ENCODE peak calls at places on chromosomes 1 and 21, in seven cellular contexts. B is EL; F is Jurkat, Clone E6-1; I is pancreas; U is activated CD4-positive, alpha-beta memory T cell treated with anti-CD3 and anti-CD28 coated beads, Interleukin-2, amount 10 ng/mL, durations not matched to agents 7 days and 5 days; G is RWPE2; A is stimulated activated CD4-positive, alpha-beta T cell treated with anti-CD3 and anti-CD28 coated beads, Interleukin-4, amount 100 ng/mL, for 24 hours. J is an unnamed sample.

GRCh38 chr1:183070923-183071618 is 47.9 kb downstream of the LAMC1 start:
- DNase-seq in G (no peak), F (peak), A (no peak), I (no peak), B (peak), U (no peak), J (no peak)

GRCh38 chr1:42700006-42700405 is 17.8 kb downstream of the YBX1 start:
- DNase-seq in U (no peak), G (no peak), F (no peak), B (no peak), I (no peak), A (no peak), J (no peak)

GRCh38 chr1:3023994-3024393 is 2.7 kb downstream of the ACTRT2 start:
- DNase-seq in G (no peak), I (no peak), F (no peak), U (no peak), A (no peak), B (no peak), J (no peak)

GRCh38 chr21:44484498-44485253 is 29.4 kb downstream of the LRRC3 start:
- DNase-seq in F (no peak), B (no peak), U (no peak), G (no peak), I (no peak), A (no peak), J (no peak)

GRCh38 chr1:182279724-182280506 is 111.7 kb downstream of the GLUL start:
- DNase-seq in I (no peak), U (no peak), B (no peak), F (no peak), A (no peak), G (no peak), J (peak)

GRCh38 chr1:202597090-202597761 is 113.0 kb downstream of the SYT2 start:
- DNase-seq in U (no peak), F (no peak), I (no peak), G (no peak), B (no peak), A (no peak), J (no peak)

GRCh38 chr1:8284167-8284566 is 33.7 kb upstream of the SLC45A1 start:
- DNase-seq in A (no peak), B (peak), I (no peak), U (no peak), G (no peak), F (no peak), J (no peak)

GRCh38 chr1:224042557-224043118 is 71.3 kb upstream of the FBXO28 start:
- DNase-seq in U (no peak), B (no peak), I (no peak), G (no peak), A (no peak), F (no peak), J (no peak)

GRCh38 chr1:10065344-10065685 is 32.6 kb downstream of the UBE4B start:
- DNase-seq in U (no peak), B (no peak), F (no peak), I (no peak), A (no peak), G (no peak), J (no peak)

GRCh38 chr21:25845729-25846256 is 111.0 kb downstream of the GABPA start:
- DNase-seq in U (no peak), B (no peak), I (no peak), G (no peak), F (no peak), A (no peak), J (no peak)

GRCh38 chr1:150621497-150622113 is 7.8 kb downstream of the ENSA start:
- DNase-seq in U (peak), G (no peak), B (peak), A (peak), I (no peak), F (peak), J (no peak)

GRCh38 chr1:24905979-24906720 is 23.9 kb downstream of the RUNX3 start:
- DNase-seq in F (no peak), G (peak), U (peak), I (no peak), B (no peak), A (peak), J (no peak)

GRCh38 chr1:175410560-175410959 is 218.0 kb upstream of the KIAA0040 start:
- DNase-seq in B (no peak), F (no peak), I (no peak), U (no peak), A (no peak), G (no peak), J (no peak)

GRCh38 chr1:63674238-63674864 is 81.1 kb downstream of the PGM1 start:
- DNase-seq in F (no peak), B (peak), A (no peak), U (no peak), I (peak), G (no peak), J (peak)

GRCh38 chr1:4137621-4138390 is 237.7 kb upstream of the C1orf174 start:
- DNase-seq in U (no peak), A (no peak), G (no peak), I (no peak), B (no peak), F (no peak), J (no peak)

GRCh38 chr1:60974973-60975372 is 107.4 kb upstream of the NFIA start:
- DNase-seq in G (no peak), A (no peak), U (no peak), B (no peak), I (no peak), F (no peak), J (no peak)

GRCh38 chr1:24540051-24540905 is 15.6 kb upstream of the NCMAP start:
- DNase-seq in F (no peak), G (no peak), B (no peak), I (no peak), A (peak), U (peak), J (no peak)

GRCh38 chr1:40316595-40317393 is at the start of gene COL9A2:
- DNase-seq in G (no peak), I (peak), B (peak), A (peak), F (no peak), U (peak), J (no peak)

GRCh38 chr1:84350104-84350503 is 48.2 kb upstream of the DNASE2B start:
- DNase-seq in B (no peak), I (no peak), G (no peak), F (no peak), U (no peak), A (no peak), J (no peak)

GRCh38 chr1:43282220-43283195 is 2.9 kb downstream of the C1orf210 start:
- DNase-seq in F (no peak), I (no peak), B (no peak), A (no peak), U (no peak), G (peak), J (no peak)

GRCh38 chr1:234602334-234603220 is 7.4 kb downstream of the IRF2BP2 start:
- DNase-seq in G (no peak), I (peak), A (peak), U (no peak), F (no peak), B (peak), J (no peak)

GRCh38 chr1:53163291-53163768 is 20.9 kb upstream of the SLC1A7 start:
- DNase-seq in B (no peak), A (no peak), U (no peak), F (no peak), G (no peak), I (no peak), J (no peak)

GRCh38 chr1:94239796-94240195 is 2.4 kb upstream of the ARHGAP29 start:
- DNase-seq in B (peak), U (no peak), A (no peak), G (no peak), I (no peak), F (no peak), J (no peak)

GRCh38 chr1:54547601-54548388 is at the start of gene ACOT11:
- DNase-seq in U (no peak), I (peak), G (no peak), F (no peak), A (no peak), B (no peak), J (peak)

GRCh38 chr1:92484472-92485373 is 2.0 kb downstream of the GFI1 start:
- DNase-seq in F (peak), B (peak), G (peak), A (peak), I (peak), U (peak), J (no peak)

GRCh38 chr1:54018635-54019034 is 649 bp upstream of the LDLRAD1 start:
- DNase-seq in B (no peak), U (no peak), F (no peak), A (no peak), G (no peak), I (no peak), J (no peak)

GRCh38 chr21:33496345-33496744 is 4.8 kb upstream of the DNAJC28 start:
- DNase-seq in U (no peak), B (no peak), G (no peak), F (no peak), I (no peak), A (no peak), J (no peak)

GRCh38 chr1:59455206-59455605 is 158.3 kb downstream of the FGGY start:
- DNase-seq in A (no peak), F (no peak), G (no peak), U (no peak), B (peak), I (no peak), J (no peak)

GRCh38 chr1:26524181-26524580 is 5.4 kb upstream of the RPS6KA1 start:
- DNase-seq in U (no peak), F (no peak), B (no peak), A (no peak), I (no peak), G (no peak), J (no peak)

GRCh38 chr1:108075055-108075454 is 110.1 kb upstream of the VAV3 start:
- DNase-seq in G (no peak), A (no peak), F (no peak), U (no peak), I (no peak), B (no peak), J (no peak)

GRCh38 chr1:183632087-183632486 is 3.5 kb downstream of the ARPC5 start:
- DNase-seq in F (no peak), U (no peak), A (no peak), I (no peak), G (no peak), B (peak), J (no peak)

GRCh38 chr1:158120254-158120653 is 60.4 kb upstream of the CD1D start:
- DNase-seq in U (no peak), B (no peak), G (no peak), F (no peak), A (no peak), I (no peak), J (no peak)

GRCh38 chr21:45323487-45324380 is 36.0 kb upstream of the POFUT2 start:
- DNase-seq in U (no peak), I (no peak), B (no peak), G (peak), A (no peak), F (no peak), J (peak)

J was measured in left ventricle myocardium inferior.